ENCODE peak calls at places on chromosomes 4 and X, in five cellular contexts. Y is ovary, M is H9, Z is fibroblast of lung, H is heart right ventricle. L is an unnamed sample.

GRCh38 chrX:88982183-88982582 is 235.2 kb downstream of the CPXCR1 start:
- DNase-seq in Z (no peak), M (peak; percentile 37), H (no peak), Y (no peak), L (no peak)

GRCh38 chrX:110210417-110211139 is 107.3 kb downstream of the AMMECR1 start:
- DNase-seq in Z (peak; percentile 85), H (no peak), Y (no peak), M (no peak), L (no peak)

GRCh38 chr4:15702941-15703403 is at the start of gene BST1:
- DNase-seq in M (peak; percentile 55), Y (peak; percentile 59), Z (peak; percentile 70), H (peak; percentile 67), L (peak; percentile 35)

GRCh38 chr4:109440948-109441347 is 7.3 kb downstream of the SEC24B start:
- DNase-seq in Z (peak; percentile 56), H (no peak), Y (no peak), M (no peak), L (no peak)

GRCh38 chr4:147539959-147540358 is 59.1 kb downstream of the EDNRA start:
- DNase-seq in Y (no peak), Z (no peak), H (no peak), M (no peak), L (no peak)

GRCh38 chr4:164536829-164537228 is 217.1 kb upstream of the SMIM31 start:
- DNase-seq in Y (no peak), M (no peak), H (no peak), Z (peak; percentile 98), L (no peak)

GRCh38 chr4:133464311-133464710 is 315.2 kb downstream of the PCDH10 start:
- DNase-seq in H (no peak), M (no peak), Y (no peak), Z (peak; percentile 6), L (no peak)

GRCh38 chrX:50941638-50942037 is 31.1 kb downstream of the BMP15 start:
- DNase-seq in Z (no peak), M (peak; percentile 48), Y (no peak), H (no peak), L (no peak)

GRCh38 chr4:75895744-75896314 is 6.4 kb downstream of the PPEF2 start:
- DNase-seq in Y (no peak), M (peak; percentile 45), H (no peak), Z (no peak), L (no peak)

GRCh38 chr4:26083987-26084386 is 170.0 kb downstream of the SMIM20 start:
- DNase-seq in H (no peak), Y (no peak), M (no peak), Z (peak; percentile 96), L (no peak)

GRCh38 chrX:131675596-131676194 is 131.8 kb downstream of the OR13H1 start:
- DNase-seq in H (no peak), M (peak; percentile 27), Y (no peak), Z (peak; percentile 3), L (no peak)

GRCh38 chrX:13094374-13094773 is 50.0 kb upstream of the FAM9C start:
- DNase-seq in M (no peak), H (no peak), Z (no peak), Y (no peak), L (no peak)

DNA sequence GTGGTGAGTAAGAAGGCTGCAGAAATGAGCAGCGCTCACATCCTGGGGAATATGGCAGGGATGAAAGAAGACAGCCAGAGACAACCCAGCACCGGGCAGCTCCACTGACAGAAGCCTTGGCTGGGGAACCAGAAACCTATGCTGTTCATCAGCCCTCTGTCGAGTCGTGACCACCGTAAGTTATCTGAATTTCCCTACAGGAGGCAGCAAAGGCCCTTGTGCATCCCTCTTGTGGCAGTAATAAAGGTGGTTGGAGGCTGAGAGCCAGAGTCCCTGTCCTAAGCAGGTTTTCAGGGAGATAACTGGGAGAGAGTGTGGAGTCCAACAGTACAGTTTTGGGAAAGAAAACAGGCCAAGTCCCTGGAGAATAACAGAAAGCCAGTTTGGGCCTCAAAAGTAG is 194.0 kb upstream of the BOD1L1 start:
- DNase-seq in H (no peak), M (peak; percentile 65), Z (no peak), Y (no peak), L (no peak)
- TF ChIP-seq CTCF in H (no peak), M (peak; percentile 58), Z (no peak), Y (no peak), L (no peak)

GRCh38 chrX:46737041-46737440 is 21.9 kb downstream of the SLC9A7 start:
- DNase-seq in H (no peak), Y (no peak), Z (peak; percentile 29), M (no peak), L (no peak)
- H3K27ac ChIP-seq in H (no peak overlapping the region), Y (no peak overlapping the region), Z (peak overlapping the region; percentile 47), M (no peak overlapping the region), L (no peak overlapping the region)

DNA sequence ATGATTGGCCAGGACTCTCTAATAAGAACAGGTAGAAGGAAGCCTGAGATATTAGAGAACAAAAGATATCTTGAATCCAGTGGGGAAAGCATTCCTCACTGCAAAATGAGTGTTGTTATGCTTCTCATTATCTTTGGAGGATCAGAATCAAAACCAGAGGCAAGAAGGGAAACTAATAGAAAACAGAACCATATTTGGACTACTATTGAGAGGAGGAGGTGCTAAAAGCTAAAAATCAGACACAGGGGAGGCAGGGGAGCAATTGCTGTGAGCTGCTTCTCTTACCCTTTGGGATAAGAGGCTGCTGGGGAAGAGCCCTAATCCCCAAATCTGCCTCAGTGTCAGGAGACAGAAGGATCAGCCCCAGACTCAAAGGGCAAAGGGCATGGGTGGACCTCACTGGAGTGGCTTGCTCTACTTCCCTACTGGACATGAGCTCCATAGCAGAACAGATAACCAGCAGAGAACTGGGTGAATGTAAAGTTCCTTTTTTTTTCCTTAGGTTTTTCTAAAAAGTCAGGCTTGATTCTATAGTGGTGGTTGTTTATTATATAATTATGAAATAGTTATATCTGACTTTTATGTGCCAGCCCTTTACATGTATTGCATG is 60.1 kb downstream of the SEPTIN11 start:
- DNase-seq in M (no peak), H (no peak), Z (no peak), Y (no peak), L (no peak)
- H3K9me3 ChIP-seq in M (no peaks in the 10 kb centered on the region), H (no peaks in the 10 kb centered on the region), Z (no peaks in the 10 kb centered on the region), Y (no peaks in the 10 kb centered on the region), L (no peaks in the 10 kb centered on the region)

DNA sequence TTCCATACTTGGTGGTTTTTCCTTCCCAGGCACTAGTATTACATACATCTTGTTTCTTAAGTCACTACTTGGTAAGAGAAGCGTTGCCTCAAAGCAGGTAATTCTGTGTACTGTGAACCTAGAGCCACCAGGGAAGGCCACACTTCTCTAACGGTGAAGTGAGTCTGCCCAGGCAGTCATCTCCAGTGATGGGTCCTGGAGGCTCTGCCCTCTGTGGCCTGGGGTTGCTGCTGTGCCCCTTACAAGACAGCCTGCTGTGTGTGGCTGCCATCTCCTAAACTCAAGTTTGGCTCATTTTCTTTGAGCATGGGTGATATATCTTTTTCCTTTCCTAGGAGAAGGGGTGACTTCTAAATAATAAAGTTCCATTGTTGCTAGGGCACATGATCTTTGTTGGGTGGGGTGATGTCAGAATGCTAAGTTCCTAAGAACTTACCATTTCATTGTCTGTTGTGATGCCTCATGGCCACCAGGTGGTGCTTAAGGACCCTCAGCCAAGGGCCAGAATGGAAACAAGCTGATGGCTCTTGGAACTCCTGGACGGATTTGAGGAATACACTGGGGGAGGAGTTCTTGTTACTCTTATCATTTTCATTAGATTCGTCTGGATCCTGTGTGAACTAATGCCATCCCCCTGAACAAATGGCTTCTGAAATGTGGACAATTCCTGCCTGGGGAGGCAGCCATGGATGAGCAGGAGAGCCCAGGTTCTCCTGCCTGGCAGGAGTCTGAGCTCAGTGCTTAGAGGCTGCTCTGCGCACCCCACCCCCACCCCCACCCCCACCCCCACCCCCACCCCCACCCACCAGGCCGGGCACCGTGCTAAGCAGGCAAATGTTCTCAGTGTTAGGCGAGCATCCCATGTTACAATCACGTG is 41.1 kb upstream of the WDR1 start:
- DNase-seq in M (peak; percentile 74), Y (peak; percentile 23), Z (peak; percentile 62), H (peak; percentile 46), L (peak; percentile 4)
- TF ChIP-seq CTCF in M (peak; percentile 86), Y (peak; percentile 48), Z (peak; percentile 90), H (peak; percentile 83), L (peak; percentile 67)

GRCh38 chr4:87250294-87250693 is 29.9 kb upstream of the KLHL8 start:
- DNase-seq in Y (no peak), Z (no peak), H (no peak), M (no peak), L (no peak)
- H3K27ac ChIP-seq in Y (no peak overlapping the region), Z (no peak overlapping the region), H (no peak overlapping the region), M (no peak overlapping the region), L (no peak overlapping the region)

GRCh38 chrX:130435937-130436336 is 34.1 kb downstream of the RBMX2 start:
- DNase-seq in H (no peak), Z (no peak), Y (no peak), M (no peak), L (no peak)
- H3K9me3 ChIP-seq in H (no peaks in the 10 kb centered on the region), Z (no peaks in the 10 kb centered on the region), Y (no peaks in the 10 kb centered on the region), M (peaks cover 8% of the 10 kb centered on the region), L (no peaks in the 10 kb centered on the region)

GRCh38 chrX:83759872-83760271 is 101.1 kb upstream of the CYLC1 start:
- DNase-seq in M (no peak), Y (no peak), H (no peak), Z (peak; percentile 0), L (no peak)
- TF ChIP-seq CTCF in M (peak; percentile 69), Y (no peak), H (no peak), Z (no peak), L (no peak)

L was measured in CD4-positive, alpha-beta T cell.